ENCODE peak calls at places on chromosomes 3 and 15, in eight cellular contexts. G is HCT116, C is A549, U is GM23338, E is GM12878, Z is HepG2, N is SK-N-SH, T is K562. S is an unnamed sample.

GRCh38 chr15:96428742-96429141 is 98.2 kb downstream of the NR2F2 start:
- DNase-seq in N (no peak), G (no peak), U (no peak), Z (no peak), E (no peak), T (no peak), C (no peak), S (no peak)

GRCh38 chr15:101500865-101501551 is 11.5 kb upstream of the PCSK6 start:
- DNase-seq in Z (no peak), E (no peak), G (no peak), T (no peak), C (no peak), U (no peak), N (no peak), S (no peak)

GRCh38 chr15:28103831-28104230 is 4.7 kb upstream of the OCA2 start:
- DNase-seq in E (no peak), G (no peak), U (no peak), T (no peak), Z (no peak), C (no peak), N (no peak), S (no peak)

GRCh38 chr3:12705981-12706380 is 42.1 kb upstream of the RAF1 start:
- DNase-seq in U (no peak), N (no peak), T (no peak), E (no peak), C (no peak), G (no peak), Z (no peak), S (no peak)

GRCh38 chr3:195762611-195763247 is 42.0 kb downstream of the MUC20 start:
- DNase-seq in Z (no peak), N (peak; percentile 32), U (no peak), G (no peak), T (no peak), C (no peak), E (no peak), S (no peak)

GRCh38 chr3:115470254-115470653 is 153.1 kb upstream of the GAP43 start:
- DNase-seq in C (no peak), N (no peak), Z (no peak), T (no peak), U (no peak), E (no peak), G (no peak), S (no peak)

GRCh38 chr3:146543461-146544012 is 870 bp downstream of the PLSCR1 start:
- DNase-seq in E (no peak), Z (no peak), T (peak; percentile 63), G (no peak), N (no peak), U (no peak), C (peak; percentile 7), S (no peak)

GRCh38 chr3:3705090-3705775 is 94.0 kb upstream of the LRRN1 start:
- DNase-seq in T (no peak), Z (no peak), E (no peak), N (no peak), G (no peak), U (peak; percentile 48), C (no peak), S (no peak)

GRCh38 chr15:84868037-84868880 is 16.2 kb upstream of the SLC28A1 start:
- DNase-seq in U (no peak), C (no peak), Z (no peak), G (no peak), T (no peak), N (no peak), E (no peak), S (no peak)

GRCh38 chr3:16103472-16103871 is 71.0 kb upstream of the GALNT15 start:
- DNase-seq in G (no peak), U (no peak), N (no peak), Z (peak; percentile 1), C (no peak), T (no peak), E (no peak), S (no peak)

GRCh38 chr3:101521251-101521701 is 8.3 kb upstream of the SENP7 start:
- DNase-seq in G (no peak), T (peak; percentile 18), Z (no peak), U (no peak), N (no peak), C (no peak), E (no peak), S (no peak)

GRCh38 chr3:67500699-67501098 is 153.7 kb downstream of the SUCLG2 start:
- DNase-seq in G (no peak), N (no peak), U (no peak), T (no peak), E (no peak), Z (peak; percentile 20), C (no peak), S (no peak)

GRCh38 chr3:72892081-72892763 is 4.4 kb downstream of the GXYLT2 start:
- DNase-seq in E (no peak), Z (peak; percentile 56), C (no peak), T (no peak), G (no peak), U (no peak), N (no peak), S (peak; percentile 16)

GRCh38 chr3:112132975-112133448 is at the start of gene GCSAM:
- DNase-seq in C (no peak), E (peak; percentile 100), Z (no peak), G (no peak), N (no peak), T (no peak), U (no peak), S (peak; percentile 27)

GRCh38 chr3:17686613-17687012 is 55.8 kb downstream of the TBC1D5 start:
- DNase-seq in G (peak; percentile 16), C (peak; percentile 13), E (no peak), T (peak; percentile 53), U (peak; percentile 62), N (peak; percentile 13), Z (peak; percentile 25), S (no peak)

GRCh38 chr3:124158174-124158812 is 166.4 kb upstream of the ROPN1 start:
- DNase-seq in C (no peak), E (no peak), T (no peak), N (peak; percentile 67), Z (no peak), U (peak; percentile 82), G (no peak), S (no peak)

GRCh38 chr3:194286747-194287146 is 64.4 kb downstream of the CPN2 start:
- DNase-seq in Z (no peak), T (no peak), U (peak; percentile 80), N (no peak), E (no peak), G (no peak), C (no peak), S (no peak)

GRCh38 chr15:89533861-89534544 is 37.6 kb upstream of the RHCG start:
- DNase-seq in C (no peak), Z (no peak), E (no peak), N (no peak), T (no peak), U (no peak), G (no peak), S (no peak)

GRCh38 chr3:69012836-69013255 is 638 bp downstream of the EOGT start:
- DNase-seq in T (peak; percentile 47), U (peak; percentile 66), C (peak; percentile 48), E (no peak), Z (peak; percentile 22), G (no peak), N (peak; percentile 87), S (no peak)

GRCh38 chr3:102181202-102181920 is 253.5 kb upstream of the ZPLD1 start:
- DNase-seq in T (no peak), G (no peak), N (no peak), C (no peak), Z (no peak), U (peak; percentile 24), E (no peak), S (no peak)

GRCh38 chr15:76347507-76348055 is 11.0 kb downstream of the ISL2 start:
- DNase-seq in C (no peak), G (no peak), U (no peak), T (no peak), N (no peak), E (no peak), Z (no peak), S (no peak)

GRCh38 chr3:34005886-34006285 is 207.5 kb downstream of the PDCD6IP start:
- DNase-seq in G (no peak), U (no peak), N (no peak), C (no peak), E (no peak), T (no peak), Z (no peak), S (no peak)
- TF ChIP-seq REST in G (no peak), U (no peak), N (no peak), C (no peak), E (no peak), T (no peak), Z (no peak), S (no peak)

DNA sequence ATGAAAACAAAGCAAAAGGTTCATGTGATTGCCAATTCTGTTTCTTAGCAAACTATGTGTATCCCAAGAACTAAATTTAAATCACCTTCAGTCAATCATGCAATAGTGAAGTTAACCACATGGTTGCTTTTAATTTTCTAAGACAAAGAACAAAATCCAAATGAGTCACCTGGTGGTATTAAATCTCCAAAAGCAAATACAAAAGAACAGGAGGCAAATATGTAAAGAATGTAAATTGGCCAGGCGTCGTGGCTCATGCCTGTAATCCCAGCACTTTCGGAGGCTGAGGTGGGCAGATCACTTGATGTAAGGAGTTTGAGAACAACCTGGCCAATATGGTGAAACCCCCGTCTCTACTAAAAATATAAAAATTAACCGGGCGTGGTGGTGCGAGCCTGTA is 54.2 kb upstream of the PIK3R4 start:
- DNase-seq in Z (peak; percentile 2), E (no peak), U (peak; percentile 46), N (no peak), C (no peak), T (no peak), G (no peak), S (no peak)
- TF ChIP-seq REST in Z (no peak), E (no peak), U (no peak), N (no peak), C (no peak), T (no peak), G (no peak), S (no peak)

GRCh38 chr3:45907769-45908705 is 21.7 kb downstream of the CCR9 start:
- DNase-seq in Z (no peak), U (no peak), G (no peak), E (no peak), T (no peak), C (no peak), N (no peak), S (no peak)
- TF ChIP-seq REST in Z (no peak), U (no peak), G (no peak), E (no peak), T (no peak), C (no peak), N (no peak), S (no peak)

DNA sequence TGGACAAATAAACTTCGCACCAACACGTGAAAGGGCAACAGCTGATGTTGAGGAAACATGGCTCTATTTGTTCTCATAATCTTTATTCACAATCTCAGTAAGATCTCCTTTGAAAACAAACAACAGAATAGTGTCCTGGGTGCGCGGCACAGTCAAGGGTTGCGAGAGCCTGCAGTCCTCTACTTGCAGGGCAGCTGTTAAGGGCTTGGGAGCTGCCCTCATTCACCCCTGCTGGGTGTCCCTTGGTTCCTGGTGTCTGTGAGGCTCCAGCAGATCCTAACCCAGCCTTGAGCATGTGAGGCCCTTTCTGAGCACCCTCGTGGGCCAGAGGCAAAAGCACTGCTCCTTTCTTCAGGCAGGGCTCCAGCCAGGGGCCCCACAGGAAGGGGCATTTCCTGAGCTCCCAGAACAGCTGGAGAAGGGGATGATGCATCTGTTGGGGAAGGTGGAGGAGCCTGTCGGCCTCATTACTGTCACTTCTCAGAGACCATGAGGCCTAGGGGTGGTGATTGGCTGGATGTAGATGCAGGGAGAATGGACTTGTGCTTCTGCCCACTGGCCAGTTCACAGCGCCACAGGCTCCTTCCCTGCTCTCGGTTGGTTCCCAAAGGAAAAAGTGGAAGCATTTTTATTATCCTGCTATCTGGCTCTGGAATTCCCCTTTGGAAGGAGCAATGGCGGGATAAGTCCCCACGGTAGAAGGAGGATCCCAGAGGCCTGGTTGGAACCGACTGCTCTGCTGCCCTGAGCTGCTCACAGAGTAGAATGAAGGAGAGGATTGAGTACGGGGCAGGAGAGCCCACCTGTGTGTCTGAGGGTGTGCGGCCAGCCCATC is 51.9 kb upstream of the KLF13 start:
- DNase-seq in N (peak; percentile 9), Z (peak; percentile 40), G (no peak), C (no peak), U (no peak), E (no peak), T (no peak), S (peak; percentile 25)
- TF ChIP-seq REST in N (no peak), Z (no peak), G (no peak), C (no peak), U (no peak), E (no peak), T (no peak), S (no peak)